ENCODE peak calls at places on chromosomes 12 and 14, in five cellular contexts. Z is heart left ventricle, X is tibial nerve, I is uterus, D is transverse colon. P is an unnamed sample.

GRCh38 chr12:52434096-52434733 is at the start of gene KRT75:
- DNase-seq in Z (no peak), X (no peak), I (no peak), D (no peak), P (peak; percentile 81)

GRCh38 chr12:1935700-1936378 is 17.4 kb upstream of the CACNA2D4 start:
- DNase-seq in Z (no peak), X (no peak), I (no peak), D (no peak), P (peak; percentile 54)

GRCh38 chr14:61403411-61403810 is 82.0 kb downstream of the PRKCH start:
- DNase-seq in Z (no peak), X (no peak), I (no peak), D (no peak), P (no peak)

GRCh38 chr14:89284368-89285058 is 132.5 kb downstream of the FOXN3 start:
- DNase-seq in Z (no peak), X (no peak), I (no peak), D (no peak), P (no peak)

GRCh38 chr12:42468341-42468821 is 121.2 kb downstream of the PRICKLE1 start:
- DNase-seq in Z (peak; percentile 69), X (peak; percentile 20), I (no peak), D (peak; percentile 21), P (no peak)

GRCh38 chr12:39813776-39814175 is 194.2 kb upstream of the ABCD2 start:
- DNase-seq in Z (no peak), X (no peak), I (no peak), D (no peak), P (no peak)

GRCh38 chr14:98704441-98704840 is 567.6 kb downstream of the BCL11B start:
- DNase-seq in Z (no peak), X (no peak), I (no peak), D (peak; percentile 9), P (no peak)

GRCh38 chr12:5305425-5305824 is 126.5 kb upstream of the NTF3 start:
- DNase-seq in Z (no peak), X (no peak), I (no peak), D (no peak), P (no peak)

GRCh38 chr14:44912041-44912869 is 49.5 kb downstream of the KLHL28 start:
- DNase-seq in Z (peak; percentile 29), X (no peak), I (peak; percentile 19), D (no peak), P (no peak)

GRCh38 chr12:2481951-2482350 is 312.8 kb upstream of the FKBP4 start:
- DNase-seq in Z (no peak), X (no peak), I (no peak), D (no peak), P (no peak)

GRCh38 chr12:108838194-108839010 is 19.0 kb downstream of the SSH1 start:
- DNase-seq in Z (peak; percentile 95), X (peak; percentile 54), I (peak; percentile 81), D (peak; percentile 78), P (peak; percentile 95)

GRCh38 chr14:100755649-100756048 is 29.0 kb downstream of the DLK1 start:
- DNase-seq in Z (no peak), X (no peak), I (no peak), D (no peak), P (no peak)

GRCh38 chr12:1799068-1799881 is 21.1 kb upstream of the LRTM2 start:
- DNase-seq in Z (no peak), X (no peak), I (no peak), D (no peak), P (no peak)

GRCh38 chr12:112011685-112012084 is 1.3 kb downstream of the TMEM116 start:
- DNase-seq in Z (no peak), X (no peak), I (no peak), D (no peak), P (no peak)
- H3K27me3 ChIP-seq in Z (no peaks in the 10 kb centered on the region), X (no peaks in the 10 kb centered on the region), I (no peaks in the 10 kb centered on the region), D (no peaks in the 10 kb centered on the region), P (no peaks in the 10 kb centered on the region)

DNA sequence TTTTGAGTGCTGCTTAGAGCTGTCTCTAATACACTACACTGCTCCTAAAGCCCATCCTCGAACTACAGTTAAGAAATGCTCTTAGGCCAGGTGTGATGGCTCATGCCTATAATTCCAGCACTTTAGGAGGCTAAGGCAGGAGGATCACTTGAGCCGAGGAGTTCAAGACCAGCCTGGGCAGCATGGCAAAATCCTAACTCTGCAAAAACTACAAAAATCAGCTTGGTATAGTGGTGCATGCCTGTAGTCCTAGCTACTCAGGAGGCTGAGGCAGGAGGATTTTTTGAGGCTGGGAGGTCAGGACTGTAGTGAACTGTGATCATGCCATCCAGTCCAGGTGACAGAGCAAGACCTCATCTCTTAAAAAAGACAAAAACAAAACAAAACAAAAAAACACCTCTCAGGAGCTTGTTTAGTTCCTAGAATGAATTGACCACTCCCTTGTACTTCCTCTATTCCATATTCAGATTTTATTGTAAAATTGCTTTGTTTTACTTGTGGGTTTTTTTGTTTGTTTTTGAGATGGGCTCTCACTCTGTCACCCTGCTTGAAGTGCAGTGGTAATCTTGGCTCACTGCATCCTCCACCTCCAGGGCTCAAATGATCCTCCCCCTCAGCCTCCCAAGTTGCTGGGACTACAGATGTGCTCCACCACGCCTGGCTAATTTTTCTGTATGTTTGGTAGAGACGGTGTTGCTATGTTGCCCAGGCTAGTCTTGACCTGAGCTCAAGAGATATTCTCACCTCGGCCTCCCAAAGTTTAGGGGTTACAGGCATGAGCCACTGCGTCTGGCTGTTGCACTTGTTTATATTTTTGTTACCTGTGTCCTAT is 13.6 kb downstream of the MDM2 start:
- DNase-seq in Z (no peak), X (no peak), I (no peak), D (no peak), P (no peak)
- H3K27ac ChIP-seq in Z (no peak overlapping the region), X (no peak overlapping the region), I (no peak overlapping the region), D (no peak overlapping the region), P (no peak overlapping the region)

DNA sequence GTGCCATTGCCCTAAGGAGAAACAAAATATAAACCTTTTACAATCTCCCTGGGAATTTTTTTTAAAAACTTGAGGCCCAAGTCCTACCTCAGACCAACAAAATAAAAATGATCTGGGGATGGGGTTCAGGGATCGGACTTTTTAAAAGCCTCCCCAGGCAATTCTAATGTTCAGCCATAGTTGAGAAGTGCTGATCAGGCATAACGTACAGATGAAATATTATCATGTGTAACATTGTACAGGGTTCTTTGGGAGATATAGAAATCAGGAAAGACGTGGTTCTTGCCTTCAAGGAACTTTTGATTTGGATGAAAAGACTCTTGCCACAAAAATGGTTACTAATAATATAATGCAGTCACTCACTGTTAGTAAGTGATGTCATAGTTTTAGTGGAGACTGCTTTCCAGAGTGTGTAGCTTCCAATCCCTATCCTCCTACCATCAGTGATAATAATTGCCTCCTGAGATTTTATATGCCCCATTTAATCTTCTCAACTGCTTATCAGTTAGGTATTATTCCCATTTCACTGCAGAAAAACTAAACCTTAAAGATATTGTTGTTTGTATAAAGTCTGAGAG is 135.6 kb downstream of the BRMS1L start:
- DNase-seq in Z (no peak), X (no peak), I (no peak), D (no peak), P (no peak)
- TF ChIP-seq POLR2A in Z (no peak), X (no peak), I (no peak), D (no peak), P (no peak)

GRCh38 chr12:114152066-114152465 is 185.9 kb upstream of the RBM19 start:
- DNase-seq in Z (no peak), X (no peak), I (no peak), D (no peak), P (no peak)

GRCh38 chr12:114152890-114153289 is 186.8 kb upstream of the RBM19 start:
- DNase-seq in Z (no peak), X (no peak), I (no peak), D (no peak), P (no peak)
- H3K27me3 ChIP-seq in Z (no peaks in the 10 kb centered on the region), X (no peaks in the 10 kb centered on the region), I (no peaks in the 10 kb centered on the region), D (no peaks in the 10 kb centered on the region), P (no peaks in the 10 kb centered on the region)

GRCh38 chr12:43728117-43728516 is 30.5 kb downstream of the PUS7L start:
- DNase-seq in Z (no peak), X (no peak), I (no peak), D (no peak), P (no peak)

GRCh38 chr12:43723134-43723533 is 35.5 kb downstream of the PUS7L start:
- DNase-seq in Z (no peak), X (no peak), I (no peak), D (no peak), P (no peak)

GRCh38 chr12:43722621-43723020 is 36.0 kb downstream of the PUS7L start:
- DNase-seq in Z (no peak), X (no peak), I (no peak), D (no peak), P (no peak)
- H3K27ac ChIP-seq in Z (no peak overlapping the region), X (no peak overlapping the region), I (no peak overlapping the region), D (no peak overlapping the region), P (no peak overlapping the region)

DNA sequence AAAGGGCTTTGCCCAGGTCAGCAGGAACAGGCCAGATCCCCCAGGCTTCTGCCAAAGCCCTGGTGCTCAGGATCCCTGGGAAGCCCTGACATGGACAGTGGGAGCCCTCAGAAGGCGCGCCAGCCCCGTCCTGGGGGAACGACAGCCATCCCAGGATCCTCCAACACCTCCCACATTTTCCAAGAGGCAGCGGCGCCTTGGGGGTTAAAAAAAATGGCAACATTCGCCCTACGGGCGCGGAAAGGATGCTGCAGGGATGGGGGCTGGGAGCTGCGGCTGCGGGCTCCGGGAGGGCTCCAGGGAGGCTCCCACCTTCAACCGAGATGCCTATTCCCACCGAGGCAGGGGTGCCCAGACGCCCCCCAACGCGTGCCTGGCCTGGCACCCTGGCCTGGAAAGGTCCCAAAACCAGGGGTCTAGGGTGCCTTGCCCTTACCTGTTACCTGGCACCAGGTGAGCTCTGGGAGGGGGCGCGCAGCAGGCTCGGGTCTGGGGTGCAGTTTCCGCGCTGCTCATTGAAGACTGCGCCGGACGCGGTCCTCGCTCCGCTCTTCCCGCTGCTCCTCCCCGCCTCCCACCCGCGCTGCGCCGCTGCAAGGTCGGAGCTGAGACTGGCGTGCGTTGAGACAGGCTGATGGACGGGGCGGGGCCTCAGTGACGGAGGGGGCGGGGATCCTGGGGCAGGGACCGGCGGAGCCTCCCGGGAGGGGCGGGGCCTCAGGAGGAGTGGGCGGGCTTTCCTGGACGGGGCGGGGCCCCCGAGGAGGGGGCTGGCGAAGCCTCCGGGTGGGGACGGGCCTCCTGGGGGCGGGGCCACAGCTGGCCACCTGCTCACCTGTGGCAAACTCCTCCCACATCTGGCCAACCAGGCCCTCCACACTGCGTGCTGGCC is at the start of gene ABCB9:
- DNase-seq in Z (peak; percentile 94), X (peak; percentile 80), I (peak; percentile 91), D (peak; percentile 97), P (no peak)
- TF ChIP-seq POLR2A in Z (no peak), X (peak; percentile 59), I (peak; percentile 62), D (peak; percentile 52), P (no peak)

DNA sequence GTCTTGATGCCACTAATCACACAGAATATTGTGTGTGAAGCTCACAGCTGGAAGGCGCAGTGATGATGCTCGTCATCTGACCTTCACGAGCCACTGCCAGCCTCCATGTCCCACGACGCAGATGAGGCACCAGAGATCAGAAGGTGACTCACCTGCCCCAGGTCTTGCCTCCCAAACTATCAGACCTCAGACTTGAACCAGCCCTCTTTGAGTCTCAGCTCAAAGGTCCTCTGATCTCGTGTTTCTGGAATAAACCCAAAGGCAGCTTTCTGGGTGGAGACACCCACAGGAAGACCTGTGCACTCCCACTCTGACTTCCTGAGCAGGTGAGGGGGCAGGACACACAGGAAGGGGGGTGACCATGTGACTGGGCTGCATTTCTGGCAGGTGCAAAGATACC is 19.6 kb upstream of the CHGA start:
- DNase-seq in Z (no peak), X (no peak), I (no peak), D (no peak), P (no peak)
- H3K27me3 ChIP-seq in Z (no peaks in the 10 kb centered on the region), X (no peaks in the 10 kb centered on the region), I (no peaks in the 10 kb centered on the region), D (peaks cover 30% of the 10 kb centered on the region), P (no peaks in the 10 kb centered on the region)

P was measured in vagina.